ENCODE peak calls at places on chromosomes 16 and 17, in eight cellular contexts. T is A549, Y is sigmoid colon, H is GM12891, D is H54, C is stomach, K is uterus, E is transverse colon. F is an unnamed sample.

GRCh38 chr17:54967621-54968258 is 714 bp downstream of the COX11 start:
- DNase-seq in E (peak; percentile 40), Y (no peak), D (no peak), C (no peak), H (peak; percentile 10), K (no peak), T (peak; percentile 64), F (peak; percentile 54)

GRCh38 chr17:82647593-82648164 is 565 bp downstream of the WDR45B start:
- DNase-seq in C (peak; percentile 42), Y (peak; percentile 74), D (peak; percentile 53), H (peak; percentile 54), T (peak; percentile 56), K (peak; percentile 36), E (peak; percentile 55), F (peak; percentile 54)

GRCh38 chr17:42566873-42567573 is at the start of gene MLX:
- DNase-seq in H (peak; percentile 100), K (peak; percentile 92), E (peak; percentile 96), C (peak; percentile 97), T (peak; percentile 100), D (peak; percentile 98), Y (peak; percentile 98), F (peak; percentile 98)

GRCh38 chr17:44557653-44558285 is 485 bp downstream of the FZD2 start:
- DNase-seq in K (peak; percentile 36), E (peak; percentile 33), Y (peak; percentile 69), C (peak; percentile 36), D (no peak), T (no peak), H (no peak), F (peak; percentile 14)

GRCh38 chr17:12599185-12599920 is 66.3 kb upstream of the MYOCD start:
- DNase-seq in T (no peak), K (no peak), H (no peak), D (no peak), E (no peak), C (no peak), Y (no peak), F (no peak)

GRCh38 chr16:30775381-30776099 is 11.5 kb downstream of the ZNF629 start:
- DNase-seq in K (peak; percentile 79), Y (peak; percentile 91), T (peak; percentile 96), D (no peak), E (peak; percentile 83), H (peak; percentile 94), C (peak; percentile 77), F (peak; percentile 81)

GRCh38 chr17:76811028-76811427 is 57.2 kb upstream of the MGAT5B start:
- DNase-seq in K (no peak), H (no peak), D (no peak), C (no peak), Y (no peak), E (no peak), T (no peak), F (no peak)

GRCh38 chr17:49635121-49635520 is 42.8 kb downstream of the SPOP start:
- DNase-seq in E (no peak), H (no peak), C (no peak), K (no peak), T (no peak), Y (no peak), D (no peak), F (no peak)

GRCh38 chr16:48542020-48542473 is 67.9 kb downstream of the N4BP1 start:
- DNase-seq in E (peak; percentile 48), T (peak; percentile 56), D (no peak), K (no peak), C (no peak), H (no peak), Y (peak; percentile 76), F (peak; percentile 25)

DNA sequence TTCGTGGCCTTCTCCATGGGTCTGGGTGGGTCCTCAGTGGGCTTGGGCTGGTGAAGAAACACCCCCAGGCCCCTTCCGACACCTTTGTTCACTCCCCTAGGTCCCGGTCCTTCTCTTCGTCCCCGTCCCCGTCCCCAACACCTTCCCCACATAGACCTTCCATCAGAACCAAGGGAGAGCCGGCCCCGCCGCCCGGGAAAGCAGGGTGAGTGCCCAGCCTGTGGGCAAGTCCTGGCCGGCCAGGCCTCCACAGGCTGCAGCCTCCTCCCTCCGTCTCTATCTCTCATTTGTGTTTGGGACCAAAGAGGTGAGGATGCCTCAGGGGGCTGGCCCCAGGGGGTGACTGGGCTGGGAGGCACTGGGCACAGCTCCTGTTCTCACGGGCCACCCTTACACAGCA is 14.5 kb upstream of the IL17C start:
- DNase-seq in K (no peak), D (no peak), H (no peak), E (no peak), C (no peak), Y (no peak), T (no peak), F (no peak)
- TF ChIP-seq POLR2A in K (no peak), D (no peak), H (no peak), E (no peak), C (no peak), Y (no peak), T (no peak), F (no peak)

DNA sequence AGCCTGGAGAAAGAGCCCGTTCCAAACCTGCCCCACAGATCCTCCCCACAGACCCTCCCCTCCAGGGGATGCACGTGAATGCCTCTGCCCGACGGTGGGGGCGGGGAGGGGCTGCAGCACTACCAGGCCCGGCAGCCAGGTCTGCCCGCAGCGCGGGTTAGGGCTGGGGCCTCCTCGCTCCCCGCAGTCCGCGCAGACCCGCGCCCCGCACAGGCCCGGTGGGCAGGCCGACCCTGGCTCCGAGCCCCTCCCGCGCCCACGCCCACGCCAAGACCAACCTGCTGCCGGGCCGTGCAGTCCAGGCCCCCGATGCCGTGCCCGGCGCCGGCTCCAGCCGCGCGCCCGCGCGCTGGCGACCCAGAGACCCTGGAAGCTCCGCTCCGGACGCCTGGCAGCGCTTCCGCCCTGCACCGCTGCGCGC is at the start of gene RPUSD1:
- DNase-seq in E (no peak), C (no peak), T (no peak), H (no peak), K (no peak), D (no peak), Y (no peak), F (peak; percentile 72)
- TF ChIP-seq POLR2A in E (no peak), C (no peak), T (peak; percentile 52), H (peak; percentile 42), K (no peak), D (peak; percentile 61), Y (no peak), F (no peak)

DNA sequence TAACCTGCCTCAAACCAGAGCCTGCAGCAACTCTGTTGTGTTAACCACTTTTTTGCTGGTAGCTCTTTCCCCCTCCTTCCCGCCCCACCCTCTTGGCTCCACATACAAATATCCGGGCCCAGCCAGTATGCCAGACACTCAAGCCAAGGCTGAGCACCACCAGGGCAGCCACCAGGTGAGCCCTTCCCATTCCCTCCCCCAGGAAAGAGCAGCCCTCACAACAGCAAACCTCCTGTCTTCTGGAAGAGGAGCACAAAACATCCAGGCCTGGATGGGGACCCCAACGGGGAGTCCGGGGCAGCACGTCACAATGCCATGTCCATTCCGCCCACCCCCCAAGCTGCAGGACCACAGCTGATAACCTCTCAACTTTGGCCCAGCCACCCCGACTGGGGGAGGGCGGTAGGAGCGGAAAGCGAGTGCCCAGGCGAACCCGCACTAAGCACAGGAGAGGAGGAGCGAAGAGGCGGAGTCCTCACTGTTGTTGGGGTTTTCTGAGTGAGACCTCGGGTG is 757 bp downstream of the ORMDL3 start:
- DNase-seq in C (peak; percentile 55), D (no peak), T (peak; percentile 62), Y (peak; percentile 75), H (peak; percentile 59), E (peak; percentile 60), K (peak; percentile 32), F (peak; percentile 70)
- TF ChIP-seq POLR2A in C (no peak), D (no peak), T (no peak), Y (no peak), H (no peak), E (no peak), K (no peak), F (no peak)

DNA sequence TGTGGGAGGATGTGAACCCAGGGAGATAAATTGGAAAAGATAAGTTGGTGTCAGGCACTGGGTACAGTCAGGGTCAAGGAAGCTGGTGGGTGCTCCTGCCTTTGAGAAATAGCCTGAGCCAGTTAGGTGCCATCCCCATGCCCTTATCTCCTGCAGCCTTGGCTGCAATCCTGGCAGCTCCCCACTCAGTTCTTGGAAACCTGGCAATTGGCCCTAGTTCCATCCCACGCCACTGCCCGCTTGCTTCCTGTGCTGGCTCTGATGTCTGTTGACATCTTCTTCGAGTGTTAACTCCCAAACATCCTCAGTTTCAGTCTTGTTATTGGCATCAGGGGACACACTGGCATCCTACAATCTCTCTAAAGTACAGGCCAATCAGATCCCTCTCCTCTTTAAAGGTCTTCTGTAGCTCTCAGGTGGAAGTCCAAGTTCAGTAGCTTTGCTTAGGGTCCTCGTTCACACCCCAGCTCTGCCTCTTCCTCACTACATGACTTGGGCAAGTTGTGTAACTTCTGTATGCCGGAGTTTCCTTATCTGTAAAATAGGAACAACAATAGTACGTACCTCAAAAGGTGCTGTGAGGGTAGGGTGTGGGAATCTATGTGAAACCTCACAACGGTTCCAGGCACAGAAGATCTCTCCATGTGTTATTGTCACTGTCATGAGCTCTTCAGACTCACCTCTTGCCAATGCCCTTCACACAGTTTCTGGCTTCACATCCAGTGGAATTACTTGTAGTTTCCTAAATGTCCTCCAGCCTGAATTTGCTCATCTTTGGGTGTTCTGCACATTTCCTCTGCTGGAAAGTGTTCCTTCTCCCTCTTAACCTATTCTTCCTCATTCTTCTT is 13.5 kb upstream of the PRKAR1A start:
- DNase-seq in T (no peak), H (no peak), K (peak; percentile 51), C (peak; percentile 39), D (no peak), E (no peak), Y (no peak), F (no peak)
- TF ChIP-seq POLR2A in T (no peak), H (no peak), K (no peak), C (no peak), D (no peak), E (no peak), Y (no peak), F (no peak)

DNA sequence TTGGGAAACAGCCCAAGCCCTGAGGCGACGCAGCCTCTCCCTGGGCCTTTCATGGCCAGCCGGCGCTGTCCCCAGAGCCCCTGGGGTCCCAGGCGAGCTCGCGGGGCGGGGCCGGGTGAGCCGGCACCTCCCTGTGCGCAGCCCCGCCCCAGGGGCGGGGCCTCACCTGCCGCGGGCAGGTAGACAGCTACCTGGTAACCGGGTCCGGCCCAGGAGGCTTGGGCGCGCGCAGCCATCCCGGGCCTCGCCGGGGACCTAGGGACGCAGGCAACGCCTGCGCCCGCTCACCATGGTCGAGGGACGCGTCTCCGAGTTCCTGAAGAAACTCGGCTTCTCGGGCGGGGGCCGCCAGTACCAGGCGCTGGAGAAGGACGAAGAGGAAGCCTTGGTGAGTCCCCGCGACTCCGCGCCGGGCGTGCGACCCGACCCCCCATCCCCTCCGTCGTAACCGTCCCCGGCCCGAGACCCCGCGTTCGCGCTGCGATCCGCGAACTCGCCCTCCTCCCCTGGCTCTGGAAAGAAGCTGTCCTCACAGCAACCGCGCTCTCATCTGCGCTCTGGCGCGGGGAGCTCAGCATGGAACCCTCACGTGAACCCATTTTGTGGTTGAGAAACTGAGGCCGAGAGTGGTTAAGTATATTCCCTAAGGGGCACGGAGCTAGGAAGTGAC is at the start of gene ATP2C2:
- DNase-seq in H (no peak), K (no peak), T (no peak), D (no peak), E (peak; percentile 86), C (peak; percentile 78), Y (no peak), F (no peak)
- TF ChIP-seq POLR2A in H (no peak), K (no peak), T (no peak), D (no peak), E (peak; percentile 90), C (no peak), Y (no peak), F (no peak)